ENCODE peak calls at places on chromosomes 16 and 17, in five cellular contexts. One of them, this sample, is unnamed.

GRCh38 chr16:425740-426114 is 278 bp downstream of the RAB11FIP3 start:
- DNase-seq in activated gamma-delta T cell treated with Interleukin-2 at 50 U/mL for 16 hours: no peak
- DNase-seq in NCI-H524: no peak
- DNase-seq in hippocampal formation: no peak
- DNase-seq in HCT116: no peak
- DNase-seq in this sample: peak

GRCh38 chr16:82169861-82170845 is at the start of gene MPHOSPH6:
- DNase-seq in hippocampal formation: peak
- DNase-seq in HCT116: peak
- DNase-seq in activated gamma-delta T cell treated with Interleukin-2 at 50 U/mL for 16 hours: peak
- DNase-seq in NCI-H524: peak
- DNase-seq in this sample: peak

GRCh38 chr16:84054916-84055315 is 12.3 kb upstream of the SLC38A8 start:
- DNase-seq in HCT116: no peak
- DNase-seq in hippocampal formation: no peak
- DNase-seq in activated gamma-delta T cell treated with Interleukin-2 at 50 U/mL for 16 hours: no peak
- DNase-seq in NCI-H524: no peak
- DNase-seq in this sample: no peak

GRCh38 chr16:877242-878065 is 76.9 kb upstream of the GNG13 start:
- DNase-seq in NCI-H524: no peak
- DNase-seq in hippocampal formation: no peak
- DNase-seq in HCT116: no peak
- DNase-seq in activated gamma-delta T cell treated with Interleukin-2 at 50 U/mL for 16 hours: no peak
- DNase-seq in this sample: no peak

GRCh38 chr17:76272541-76273434 is 7.6 kb downstream of the UBALD2 start:
- DNase-seq in activated gamma-delta T cell treated with Interleukin-2 at 50 U/mL for 16 hours: no peak
- DNase-seq in NCI-H524: no peak
- DNase-seq in hippocampal formation: no peak
- DNase-seq in HCT116: no peak
- DNase-seq in this sample: no peak

GRCh38 chr16:68078726-68079615 is 6.2 kb upstream of the NFATC3 start:
- DNase-seq in NCI-H524: no peak
- DNase-seq in hippocampal formation: no peak
- DNase-seq in activated gamma-delta T cell treated with Interleukin-2 at 50 U/mL for 16 hours: no peak
- DNase-seq in HCT116: no peak
- DNase-seq in this sample: no peak

GRCh38 chr17:32920293-32920692 is 7.7 kb upstream of the TMEM98 start:
- DNase-seq in activated gamma-delta T cell treated with Interleukin-2 at 50 U/mL for 16 hours: no peak
- DNase-seq in HCT116: no peak
- DNase-seq in NCI-H524: no peak
- DNase-seq in hippocampal formation: no peak
- DNase-seq in this sample: no peak

GRCh38 chr16:49129935-49130334 is 151.7 kb downstream of the CBLN1 start:
- DNase-seq in activated gamma-delta T cell treated with Interleukin-2 at 50 U/mL for 16 hours: no peak
- DNase-seq in hippocampal formation: no peak
- DNase-seq in HCT116: no peak
- DNase-seq in NCI-H524: no peak
- DNase-seq in this sample: no peak

GRCh38 chr17:76493505-76494167 is 7.6 kb downstream of the RHBDF2 start:
- DNase-seq in activated gamma-delta T cell treated with Interleukin-2 at 50 U/mL for 16 hours: peak
- DNase-seq in hippocampal formation: no peak
- DNase-seq in NCI-H524: no peak
- DNase-seq in HCT116: no peak
- DNase-seq in this sample: peak